ENCODE peak calls at places on chromosomes 11 and 22, in eight cellular contexts. One of them, this sample, is unnamed.

GRCh38 chr11:68689737-68690625 is 5.6 kb downstream of the GAL start:
- DNase-seq in K562: no peak
- DNase-seq in A549: no peak
- DNase-seq in GM12878: no peak
- DNase-seq in HCT116: no peak
- DNase-seq in H1: no peak
- DNase-seq in endothelial cell of umbilical vein: no peak
- DNase-seq in HepG2: no peak
- DNase-seq in this sample: no peak

GRCh38 chr11:130634981-130635473 is 186.6 kb downstream of the ADAMTS15 start:
- DNase-seq in K562: no peak
- DNase-seq in A549: no peak
- DNase-seq in GM12878: no peak
- DNase-seq in HCT116: no peak
- DNase-seq in H1: no peak
- DNase-seq in endothelial cell of umbilical vein: peak; percentile 43
- DNase-seq in HepG2: peak; percentile 14
- DNase-seq in this sample: no peak

GRCh38 chr11:116540019-116540418 is 232.8 kb downstream of the BUD13 start:
- DNase-seq in K562: no peak
- DNase-seq in A549: no peak
- DNase-seq in GM12878: no peak
- DNase-seq in HCT116: no peak
- DNase-seq in H1: no peak
- DNase-seq in endothelial cell of umbilical vein: no peak
- DNase-seq in HepG2: no peak
- DNase-seq in this sample: no peak

GRCh38 chr11:114330373-114330772 is 34.2 kb downstream of the NNMT start:
- DNase-seq in K562: no peak
- DNase-seq in A549: no peak
- DNase-seq in GM12878: no peak
- DNase-seq in HCT116: no peak
- DNase-seq in H1: no peak
- DNase-seq in endothelial cell of umbilical vein: no peak
- DNase-seq in HepG2: no peak
- DNase-seq in this sample: no peak

GRCh38 chr11:6468712-6469495 is 4.8 kb downstream of the TRIM3 start:
- DNase-seq in K562: peak; percentile 90
- DNase-seq in A549: no peak
- DNase-seq in GM12878: peak; percentile 72
- DNase-seq in HCT116: peak; percentile 60
- DNase-seq in H1: peak; percentile 88
- DNase-seq in endothelial cell of umbilical vein: peak; percentile 97
- DNase-seq in HepG2: peak; percentile 57
- DNase-seq in this sample: peak; percentile 75

GRCh38 chr22:37138879-37139561 is 10.7 kb downstream of the IL2RB start:
- DNase-seq in K562: no peak
- DNase-seq in A549: no peak
- DNase-seq in GM12878: no peak
- DNase-seq in HCT116: no peak
- DNase-seq in H1: no peak
- DNase-seq in endothelial cell of umbilical vein: no peak
- DNase-seq in HepG2: no peak
- DNase-seq in this sample: peak; percentile 28

GRCh38 chr11:73203322-73203721 is 14.8 kb upstream of the P2RY2 start:
- DNase-seq in K562: no peak
- DNase-seq in A549: no peak
- DNase-seq in GM12878: no peak
- DNase-seq in HCT116: no peak
- DNase-seq in H1: no peak
- DNase-seq in endothelial cell of umbilical vein: no peak
- DNase-seq in HepG2: no peak
- DNase-seq in this sample: no peak

GRCh38 chr11:126862664-126863247 is 137.8 kb downstream of the KIRREL3 start:
- DNase-seq in K562: no peak
- DNase-seq in A549: no peak
- DNase-seq in GM12878: no peak
- DNase-seq in HCT116: no peak
- DNase-seq in H1: peak; percentile 19
- DNase-seq in endothelial cell of umbilical vein: no peak
- DNase-seq in HepG2: no peak
- DNase-seq in this sample: no peak

GRCh38 chr11:10314199-10315072 is 9.6 kb downstream of the ADM start:
- DNase-seq in K562: no peak
- DNase-seq in A549: no peak
- DNase-seq in GM12878: peak; percentile 66
- DNase-seq in HCT116: no peak
- DNase-seq in H1: no peak
- DNase-seq in endothelial cell of umbilical vein: peak; percentile 46
- DNase-seq in HepG2: peak; percentile 63
- DNase-seq in this sample: peak; percentile 68

GRCh38 chr11:69447786-69448185 is 33.7 kb upstream of the LINC01488 start:
- DNase-seq in K562: no peak
- DNase-seq in A549: no peak
- DNase-seq in GM12878: no peak
- DNase-seq in HCT116: no peak
- DNase-seq in H1: no peak
- DNase-seq in endothelial cell of umbilical vein: peak; percentile 32
- DNase-seq in HepG2: no peak
- DNase-seq in this sample: peak; percentile 56

GRCh38 chr11:2519879-2520735 is 75.3 kb downstream of the KCNQ1 start:
- DNase-seq in K562: no peak
- DNase-seq in A549: no peak
- DNase-seq in GM12878: no peak
- DNase-seq in HCT116: no peak
- DNase-seq in H1: no peak
- DNase-seq in endothelial cell of umbilical vein: no peak
- DNase-seq in HepG2: no peak
- DNase-seq in this sample: no peak

GRCh38 chr11:9090488-9091043 is 833 bp downstream of the SCUBE2 start:
- DNase-seq in K562: no peak
- DNase-seq in A549: no peak
- DNase-seq in GM12878: no peak
- DNase-seq in HCT116: no peak
- DNase-seq in H1: no peak
- DNase-seq in endothelial cell of umbilical vein: peak; percentile 7
- DNase-seq in HepG2: no peak
- DNase-seq in this sample: no peak

DNA sequence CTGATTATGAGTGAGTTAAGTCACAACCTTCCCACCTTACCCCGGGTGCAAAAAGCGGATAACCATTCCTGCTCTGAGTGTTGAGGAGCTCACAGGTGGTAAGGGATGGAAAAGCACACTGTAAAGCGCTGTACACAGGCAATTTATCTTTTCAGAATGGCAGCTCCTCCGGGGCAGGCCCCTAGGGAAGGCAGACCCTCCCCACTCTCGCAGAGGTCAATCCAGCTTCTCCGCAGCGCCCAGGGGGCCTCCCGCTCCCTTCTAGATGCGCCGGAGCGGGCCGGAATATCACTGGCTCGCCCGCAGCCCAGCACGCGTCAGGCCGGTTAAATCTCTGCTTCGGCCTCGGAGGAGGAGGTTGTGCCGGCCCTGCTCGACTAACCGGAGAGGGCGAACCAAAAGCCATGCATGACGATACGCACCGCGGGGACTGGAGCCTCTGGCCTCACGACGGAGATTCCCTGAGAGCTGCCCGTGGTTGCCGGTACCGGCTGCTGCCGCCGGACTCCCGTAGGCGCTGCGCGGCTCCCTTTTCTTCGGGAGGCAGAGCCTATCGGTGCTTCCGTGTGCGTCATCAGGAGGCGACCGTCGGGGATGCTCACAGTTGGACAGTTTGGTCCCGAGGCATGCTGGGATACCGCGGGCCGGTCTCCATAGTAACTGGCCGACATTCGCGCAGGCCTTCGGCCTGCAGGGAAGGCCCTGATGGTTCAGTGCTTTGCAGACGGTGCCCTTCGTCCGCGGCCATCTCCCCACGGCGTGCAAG is at the start of gene BRMS1:
- DNase-seq in K562: peak; percentile 87
- DNase-seq in A549: peak; percentile 94
- DNase-seq in GM12878: peak; percentile 79
- DNase-seq in HCT116: peak; percentile 95
- DNase-seq in H1: peak; percentile 86
- DNase-seq in endothelial cell of umbilical vein: peak; percentile 96
- DNase-seq in HepG2: peak; percentile 94
- DNase-seq in this sample: peak; percentile 98
- TF ChIP-seq POLR2A in K562: peak; percentile 90
- TF ChIP-seq POLR2A in A549: peak; percentile 97
- TF ChIP-seq POLR2A in GM12878: peak; percentile 98
- TF ChIP-seq POLR2A in HCT116: peak; percentile 82
- TF ChIP-seq POLR2A in H1: no peak
- TF ChIP-seq POLR2A in endothelial cell of umbilical vein: peak; percentile 97
- TF ChIP-seq POLR2A in HepG2: peak; percentile 97
- TF ChIP-seq POLR2A in this sample: peak; percentile 86

DNA sequence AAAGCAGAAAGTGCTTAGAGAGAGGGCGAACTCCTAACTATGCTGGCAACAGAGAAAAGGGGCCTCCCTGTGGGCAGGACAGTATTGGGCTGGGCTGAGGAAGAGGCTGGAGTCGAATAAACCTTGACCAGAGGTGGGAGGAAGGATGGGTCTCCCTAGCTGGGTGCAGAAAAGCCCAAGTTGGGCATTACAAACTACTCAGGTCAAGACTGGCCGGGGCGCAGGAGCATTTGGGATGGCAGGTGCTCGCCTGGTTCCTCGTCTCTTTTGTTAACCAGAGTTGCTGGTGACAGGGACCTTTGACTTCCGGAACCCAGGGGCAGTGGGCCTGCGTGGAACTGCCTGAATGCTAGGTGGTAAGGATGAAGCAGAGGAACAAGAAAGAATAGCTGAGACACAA is 80.3 kb upstream of the SHISAL1 start:
- DNase-seq in K562: no peak
- DNase-seq in A549: no peak
- DNase-seq in GM12878: no peak
- DNase-seq in HCT116: no peak
- DNase-seq in H1: no peak
- DNase-seq in endothelial cell of umbilical vein: no peak
- DNase-seq in HepG2: no peak
- DNase-seq in this sample: no peak
- TF ChIP-seq MAX in K562: no peak
- TF ChIP-seq MAX in A549: no peak
- TF ChIP-seq MAX in GM12878: no peak
- TF ChIP-seq MAX in HCT116: no peak
- TF ChIP-seq MAX in H1: no peak
- TF ChIP-seq MAX in endothelial cell of umbilical vein: no peak
- TF ChIP-seq MAX in HepG2: no peak
- TF ChIP-seq MAX in this sample: no peak

GRCh38 chr11:86905252-86905651 is 49.9 kb downstream of the FZD4 start:
- DNase-seq in K562: no peak
- DNase-seq in A549: no peak
- DNase-seq in GM12878: no peak
- DNase-seq in HCT116: no peak
- DNase-seq in H1: no peak
- DNase-seq in endothelial cell of umbilical vein: no peak
- DNase-seq in HepG2: no peak
- DNase-seq in this sample: no peak
- TF ChIP-seq POLR2A in K562: no peak
- TF ChIP-seq POLR2A in A549: no peak
- TF ChIP-seq POLR2A in GM12878: no peak
- TF ChIP-seq POLR2A in HCT116: no peak
- TF ChIP-seq POLR2A in H1: no peak
- TF ChIP-seq POLR2A in endothelial cell of umbilical vein: no peak
- TF ChIP-seq POLR2A in HepG2: no peak
- TF ChIP-seq POLR2A in this sample: no peak

GRCh38 chr22:38352436-38352835 is 35.2 kb upstream of the CSNK1E start:
- DNase-seq in K562: no peak
- DNase-seq in A549: no peak
- DNase-seq in GM12878: no peak
- DNase-seq in HCT116: no peak
- DNase-seq in H1: no peak
- DNase-seq in endothelial cell of umbilical vein: no peak
- DNase-seq in HepG2: no peak
- DNase-seq in this sample: no peak
- TF ChIP-seq MAX in K562: no peak
- TF ChIP-seq MAX in A549: no peak
- TF ChIP-seq MAX in GM12878: no peak
- TF ChIP-seq MAX in HCT116: no peak
- TF ChIP-seq MAX in H1: no peak
- TF ChIP-seq MAX in endothelial cell of umbilical vein: no peak
- TF ChIP-seq MAX in HepG2: no peak
- TF ChIP-seq MAX in this sample: no peak

GRCh38 chr11:44065851-44066731 is at the start of gene ACCS:
- DNase-seq in K562: peak; percentile 90
- DNase-seq in A549: peak; percentile 90
- DNase-seq in GM12878: peak; percentile 70
- DNase-seq in HCT116: peak; percentile 88
- DNase-seq in H1: peak; percentile 85
- DNase-seq in endothelial cell of umbilical vein: peak; percentile 95
- DNase-seq in HepG2: peak; percentile 51
- DNase-seq in this sample: peak; percentile 98
- TF ChIP-seq POLR2A in K562: peak; percentile 91
- TF ChIP-seq POLR2A in A549: peak; percentile 70
- TF ChIP-seq POLR2A in GM12878: peak; percentile 86
- TF ChIP-seq POLR2A in HCT116: peak; percentile 78
- TF ChIP-seq POLR2A in H1: no peak
- TF ChIP-seq POLR2A in endothelial cell of umbilical vein: peak; percentile 82
- TF ChIP-seq POLR2A in HepG2: no peak
- TF ChIP-seq POLR2A in this sample: peak; percentile 78

GRCh38 chr22:48937032-48937639 is 890.5 kb downstream of the BRD1 start:
- DNase-seq in K562: no peak
- DNase-seq in A549: no peak
- DNase-seq in GM12878: no peak
- DNase-seq in HCT116: no peak
- DNase-seq in H1: no peak
- DNase-seq in endothelial cell of umbilical vein: no peak
- DNase-seq in HepG2: no peak
- DNase-seq in this sample: no peak
- TF ChIP-seq MAX in K562: no peak
- TF ChIP-seq MAX in A549: no peak
- TF ChIP-seq MAX in GM12878: no peak
- TF ChIP-seq MAX in HCT116: no peak
- TF ChIP-seq MAX in H1: no peak
- TF ChIP-seq MAX in endothelial cell of umbilical vein: no peak
- TF ChIP-seq MAX in HepG2: no peak
- TF ChIP-seq MAX in this sample: no peak